ENCODE peak calls at places on chromosomes 13 and 19, in five cellular contexts. M, K, E, N and V are unnamed samples.

GRCh38 chr19:34507414-34508067 is 26.0 kb downstream of the WTIP start:
- DNase-seq in E (no peak), M (no peak), N (no peak), K (no peak), V (no peak)

GRCh38 chr13:22018297-22019210 is 347.7 kb downstream of the FGF9 start:
- DNase-seq in M (no peak), N (no peak), E (no peak), K (no peak), V (no peak)

GRCh38 chr13:36819811-36820140 is 754 bp downstream of the RFXAP start:
- DNase-seq in M (no peak), K (no peak), N (peak), E (peak), V (no peak)

GRCh38 chr19:41263042-41263849 is 926 bp upstream of the HNRNPUL1 start:
- DNase-seq in N (peak), E (peak), M (peak), K (no peak), V (peak)

GRCh38 chr13:110229905-110230563 is 76.9 kb downstream of the COL4A1 start:
- DNase-seq in M (no peak), K (no peak), E (no peak), N (no peak), V (no peak)

GRCh38 chr13:25286308-25286968 is 850 bp downstream of the MTMR6 start:
- DNase-seq in N (peak), K (no peak), E (peak), M (no peak), V (no peak)

GRCh38 chr13:96081888-96082287 is 8.0 kb upstream of the HS6ST3 start:
- DNase-seq in E (no peak), N (no peak), K (no peak), M (no peak), V (no peak)

GRCh38 chr19:10744848-10745293 is 27.0 kb downstream of the DNM2 start:
- DNase-seq in E (no peak), K (no peak), M (no peak), N (no peak), V (no peak)

GRCh38 chr13:50592412-50593145 is 250.9 kb downstream of the DLEU7 start:
- DNase-seq in E (peak), M (peak), N (peak), K (no peak), V (no peak)

GRCh38 chr13:44362394-44363040 is 11.1 kb upstream of the SERP2 start:
- DNase-seq in M (no peak), K (no peak), E (no peak), N (no peak), V (no peak)

GRCh38 chr19:49635530-49636229 is 4.3 kb downstream of the RRAS start:
- DNase-seq in N (no peak), E (peak), K (no peak), M (no peak), V (no peak)

GRCh38 chr13:27526516-27526915 is 76.2 kb upstream of the MTIF3 start:
- DNase-seq in M (no peak), N (no peak), E (no peak), K (no peak), V (no peak)

GRCh38 chr13:112838038-112838965 is 130.7 kb upstream of the MCF2L start:
- DNase-seq in N (no peak), M (no peak), E (no peak), K (no peak), V (no peak)

GRCh38 chr13:98869408-98870090 is 108.3 kb downstream of the DOCK9 start:
- DNase-seq in E (no peak), M (no peak), N (no peak), K (no peak), V (no peak)

GRCh38 chr13:110433014-110433413 is 125.9 kb downstream of the COL4A2 start:
- DNase-seq in K (no peak), E (peak), N (no peak), M (no peak), V (no peak)

GRCh38 chr13:49914947-49915346 is 21.2 kb downstream of the SPRYD7 start:
- DNase-seq in K (no peak), N (no peak), M (no peak), E (no peak), V (no peak)

GRCh38 chr13:97199451-97199850 is 22.7 kb upstream of the MBNL2 start:
- DNase-seq in M (no peak), K (no peak), N (no peak), E (no peak), V (no peak)

GRCh38 chr13:96075953-96076543 is 13.9 kb upstream of the HS6ST3 start:
- DNase-seq in M (no peak), E (peak), N (peak), K (no peak), V (no peak)

GRCh38 chr13:98798849-98799645 is 46.6 kb upstream of the SLC15A1 start:
- DNase-seq in M (peak), N (no peak), E (peak), K (no peak), V (no peak)

GRCh38 chr13:69198706-69199105 is 908.9 kb upstream of the ATXN8OS start:
- DNase-seq in K (no peak), E (no peak), M (no peak), N (no peak), V (no peak)

GRCh38 chr13:72437458-72437857 is 290.0 kb downstream of the MZT1 start:
- DNase-seq in E (peak), M (peak), N (no peak), K (no peak), V (no peak)

GRCh38 chr13:113904411-113904810 is 40.5 kb upstream of the GAS6 start:
- DNase-seq in M (no peak), E (peak), K (no peak), N (no peak), V (no peak)

GRCh38 chr13:45393941-45394570 is 24.1 kb downstream of the SLC25A30 start:
- DNase-seq in N (peak), E (peak), M (no peak), K (peak), V (peak)

GRCh38 chr19:58346961-58347929 is 6.0 kb downstream of the A1BG start:
- DNase-seq in N (peak), M (no peak), K (no peak), E (peak), V (peak)

GRCh38 chr19:32061304-32061703 is 284.1 kb upstream of the ZNF507 start:
- DNase-seq in N (peak), K (no peak), M (no peak), E (no peak), V (no peak)

GRCh38 chr19:40380199-40381037 is 9.6 kb downstream of the HIPK4 start:
- DNase-seq in K (no peak), M (no peak), E (no peak), N (no peak), V (no peak)

GRCh38 chr19:46977548-46977947 is 42.1 kb upstream of the NPAS1 start:
- DNase-seq in E (peak), M (no peak), N (no peak), K (no peak), V (no peak)

GRCh38 chr19:58479303-58479702 is 3.2 kb downstream of the ZNF446 start:
- DNase-seq in K (no peak), E (no peak), M (no peak), N (no peak), V (no peak)

GRCh38 chr19:15469513-15470297 is 5.4 kb upstream of the RASAL3 start:
- DNase-seq in E (no peak), K (no peak), M (no peak), N (no peak), V (no peak)

GRCh38 chr13:49308104-49308875 is 60.6 kb downstream of the CDADC1 start:
- DNase-seq in N (no peak), K (no peak), E (peak), M (no peak), V (no peak)

DNA sequence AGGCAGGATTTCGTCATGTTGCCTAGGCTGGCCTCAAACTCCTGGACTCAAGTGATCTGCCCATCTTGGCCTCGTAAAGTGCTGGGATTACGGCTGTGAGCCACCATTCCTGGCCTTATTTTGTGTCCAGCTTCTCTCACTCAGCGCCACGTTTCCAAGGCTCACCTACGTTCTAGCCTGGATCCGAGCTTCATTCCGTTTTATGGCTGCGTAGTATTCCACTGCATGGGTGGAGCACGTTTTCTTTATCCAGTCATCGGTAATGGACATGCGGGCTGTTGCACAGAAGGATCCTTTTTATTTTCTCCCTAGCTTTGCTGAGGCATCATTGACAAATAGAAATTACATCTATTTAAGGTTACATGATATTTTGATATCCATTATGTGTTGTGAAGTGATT is 16.6 kb downstream of the ADGRL1 start:
- DNase-seq in E (no peak), K (no peak), N (no peak), M (no peak), V (no peak)
- TF ChIP-seq CTCF in E (no peak), K (no peak), N (no peak), M (no peak), V (no peak)

GRCh38 chr19:5806133-5806489 is 1.2 kb downstream of the NRTN start:
- DNase-seq in E (no peak), N (no peak), K (no peak), M (no peak), V (no peak)

GRCh38 chr19:5806905-5807304 is 2.0 kb downstream of the NRTN start:
- DNase-seq in N (no peak), K (no peak), M (no peak), E (no peak), V (no peak)

GRCh38 chr19:5804516-5805464 is at the start of gene NRTN:
- DNase-seq in E (no peak), N (peak), K (no peak), M (no peak), V (peak)

GRCh38 chr19:5803752-5804515 is 933 bp upstream of the NRTN start:
- DNase-seq in K (peak), E (peak), N (peak), M (peak), V (peak)

GRCh38 chr19:5805465-5806132 is 732 bp downstream of the NRTN start:
- DNase-seq in K (no peak), M (no peak), N (peak), E (peak), V (peak)
- TF ChIP-seq CTCF in K (peak), M (peak), N (peak), E (peak), V (peak)

DNA sequence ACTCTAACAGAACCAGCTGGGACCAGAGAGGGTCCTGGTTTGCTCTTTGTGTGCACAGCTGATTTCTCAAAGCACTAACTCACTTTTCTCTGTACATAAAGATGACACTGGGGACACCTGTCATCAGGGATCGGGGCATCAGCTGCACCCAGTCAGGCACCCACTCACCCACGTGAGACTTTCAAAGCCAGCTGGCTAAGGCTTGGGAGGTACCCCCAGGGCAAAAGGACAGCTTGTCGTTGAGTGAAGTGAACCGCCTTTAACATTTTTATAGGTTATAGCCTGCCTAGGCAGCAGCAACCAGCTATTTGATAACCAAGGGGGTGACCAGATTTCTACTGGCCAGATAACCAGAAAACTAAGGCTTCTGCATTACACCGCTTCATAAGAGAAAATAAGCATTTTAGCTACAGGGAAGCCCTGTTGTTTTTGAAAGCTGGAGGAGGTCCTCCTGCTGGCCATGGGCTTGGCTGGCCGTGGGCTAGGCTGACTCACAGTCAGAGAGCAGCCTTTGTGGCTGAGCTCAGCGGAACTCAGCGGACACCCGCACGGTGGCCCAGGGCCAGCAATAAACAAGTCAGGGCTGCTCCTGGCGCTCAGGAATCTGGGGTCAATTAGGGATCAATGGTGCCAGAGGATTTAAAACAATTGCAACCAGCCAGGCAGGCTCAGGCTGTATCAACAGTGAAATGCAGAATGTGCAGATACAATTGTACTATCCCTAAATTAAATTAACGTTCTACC is 57.1 kb downstream of the ALOX5AP start:
- DNase-seq in N (peak), K (peak), E (peak), M (peak), V (peak)
- TF ChIP-seq CTCF in N (no peak), K (no peak), E (peak), M (peak), V (no peak)

GRCh38 chr19:38715540-38715939 is 28.7 kb downstream of the CAPN12 start:
- DNase-seq in K (no peak), M (no peak), E (no peak), N (no peak), V (no peak)
- TF ChIP-seq CTCF in K (no peak), M (no peak), E (no peak), N (no peak), V (no peak)